ENCODE peak calls at places on chromosomes 12 and 14, in seven cellular contexts. G, U, V, J, I, E and L are unnamed samples.
A peak's percentile ranks its signal among the peaks of the same experiment; 100 is the strongest.

GRCh38 chr12:132389526-132390286 is 60.3 kb upstream of the GALNT9 start:
- DNase-seq in G (no peak), U (no peak), V (no peak), J (peak; percentile 44), I (no peak), E (no peak), L (no peak)

GRCh38 chr12:47554046-47554653 is 151.7 kb downstream of the RPAP3 start:
- DNase-seq in G (no peak), U (no peak), V (no peak), J (no peak), I (no peak), E (no peak), L (no peak)

GRCh38 chr14:42550282-42550681 is 943.6 kb downstream of the LRFN5 start:
- DNase-seq in G (no peak), U (no peak), V (no peak), J (no peak), I (no peak), E (no peak), L (no peak)

GRCh38 chr12:57735952-57736742 is 2.4 kb downstream of the AGAP2 start:
- DNase-seq in G (no peak), U (peak; percentile 92), V (no peak), J (no peak), I (peak; percentile 80), E (no peak), L (peak; percentile 48)

GRCh38 chr12:26062006-26062405 is 62.8 kb downstream of the BHLHE41 start:
- DNase-seq in G (no peak), U (no peak), V (no peak), J (no peak), I (no peak), E (no peak), L (no peak)

GRCh38 chr12:59322473-59322872 is 273.4 kb upstream of the SLC16A7 start:
- DNase-seq in G (no peak), U (peak; percentile 54), V (no peak), J (no peak), I (no peak), E (no peak), L (peak; percentile 20)

GRCh38 chr14:21229821-21230220 is 39.4 kb downstream of the HNRNPC start:
- DNase-seq in G (no peak), U (no peak), V (no peak), J (no peak), I (no peak), E (no peak), L (no peak)

GRCh38 chr14:28382460-28383220 is 383.9 kb upstream of the FOXG1 start:
- DNase-seq in G (no peak), U (no peak), V (no peak), J (no peak), I (no peak), E (no peak), L (peak; percentile 9)

GRCh38 chr12:23039834-23040233 is 414.9 kb downstream of the ETNK1 start:
- DNase-seq in G (no peak), U (no peak), V (no peak), J (no peak), I (no peak), E (no peak), L (no peak)

GRCh38 chr14:52917732-52918131 is 33.1 kb downstream of the FERMT2 start:
- DNase-seq in G (no peak), U (no peak), V (no peak), J (no peak), I (no peak), E (no peak), L (no peak)

GRCh38 chr14:79638647-79639266 is 572.5 kb downstream of the DIO2 start:
- DNase-seq in G (no peak), U (no peak), V (peak; percentile 21), J (no peak), I (no peak), E (no peak), L (no peak)

GRCh38 chr12:111598637-111599458 is at the start of gene ATXN2:
- DNase-seq in G (peak; percentile 45), U (peak; percentile 91), V (peak; percentile 53), J (peak; percentile 77), I (peak; percentile 54), E (peak; percentile 62), L (no peak)

GRCh38 chr12:32947203-32947795 is 50.7 kb upstream of the PKP2 start:
- DNase-seq in G (no peak), U (no peak), V (no peak), J (no peak), I (no peak), E (no peak), L (no peak)

GRCh38 chr14:37622231-37622923 is 26.9 kb downstream of the TTC6 start:
- DNase-seq in G (no peak), U (peak; percentile 85), V (no peak), J (no peak), I (peak; percentile 65), E (no peak), L (no peak)

GRCh38 chr14:103694572-103695026 is 20.7 kb downstream of the XRCC3 start:
- DNase-seq in G (no peak), U (peak; percentile 64), V (no peak), J (no peak), I (no peak), E (no peak), L (no peak)

GRCh38 chr14:51735851-51736250 is 84.1 kb downstream of the FRMD6 start:
- DNase-seq in G (no peak), U (no peak), V (no peak), J (no peak), I (no peak), E (no peak), L (no peak)

GRCh38 chr12:3296409-3296701 is 194.6 kb upstream of the PRMT8 start:
- DNase-seq in G (no peak), U (no peak), V (no peak), J (no peak), I (no peak), E (no peak), L (no peak)

GRCh38 chr14:22664261-22664660 is 20.1 kb upstream of the OR6J1 start:
- DNase-seq in G (no peak), U (no peak), V (no peak), J (no peak), I (no peak), E (no peak), L (no peak)

GRCh38 chr14:31855262-31855661 is 221.8 kb upstream of the ARHGAP5 start:
- DNase-seq in G (no peak), U (no peak), V (no peak), J (no peak), I (no peak), E (no peak), L (no peak)

GRCh38 chr12:7091660-7092228 is 501 bp downstream of the C1R start:
- DNase-seq in G (no peak), U (peak; percentile 57), V (peak; percentile 36), J (no peak), I (no peak), E (no peak), L (no peak)

GRCh38 chr14:99514552-99515300 is 33.5 kb downstream of the CCNK start:
- DNase-seq in G (no peak), U (no peak), V (no peak), J (peak; percentile 63), I (peak; percentile 7), E (no peak), L (no peak)

GRCh38 chr12:43736921-43737440 is 21.6 kb downstream of the PUS7L start:
- DNase-seq in G (no peak), U (no peak), V (no peak), J (no peak), I (no peak), E (no peak), L (no peak)

GRCh38 chr14:21071225-21072041 is 1.3 kb downstream of the ARHGEF40 start:
- DNase-seq in G (peak; percentile 84), U (peak; percentile 96), V (peak; percentile 65), J (peak; percentile 93), I (peak; percentile 88), E (no peak), L (peak; percentile 58)

GRCh38 chr14:76203086-76204001 is 51.6 kb downstream of the GPATCH2L start:
- DNase-seq in G (peak; percentile 66), U (no peak), V (no peak), J (no peak), I (no peak), E (no peak), L (peak; percentile 63)
- TF ChIP-seq CTCF in G (no peak), U (no peak), V (no peak), J (no peak), I (no peak), E (no peak), L (no peak)

GRCh38 chr12:115362319-115362976 is 678.5 kb upstream of the TBX3 start:
- DNase-seq in G (no peak), U (no peak), V (no peak), J (no peak), I (no peak), E (no peak), L (no peak)
- TF ChIP-seq CTCF in G (no peak), U (peak; percentile 34), V (no peak), J (no peak), I (no peak), E (no peak), L (no peak)

DNA sequence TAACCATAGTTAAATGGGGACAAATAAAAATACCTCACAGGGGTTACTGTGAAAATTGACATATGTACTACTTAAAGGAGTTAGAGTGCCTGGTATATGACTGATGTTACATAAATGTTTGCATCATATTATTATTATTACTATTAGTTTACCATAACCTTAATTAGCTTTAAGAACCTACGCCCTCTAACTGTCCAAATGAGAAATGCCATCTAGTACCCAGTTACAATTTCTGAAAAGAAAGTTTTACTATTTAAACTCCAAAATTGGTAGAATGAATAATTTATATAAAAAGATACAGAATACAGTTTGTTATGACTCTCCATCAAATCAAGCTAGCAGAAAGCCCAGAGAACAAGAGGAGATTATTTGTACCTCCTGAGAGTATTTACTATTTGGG is 42.3 kb downstream of the EML5 start:
- DNase-seq in G (no peak), U (no peak), V (no peak), J (no peak), I (no peak), E (no peak), L (no peak)
- TF ChIP-seq CTCF in G (peak; percentile 16), U (peak; percentile 44), V (no peak), J (no peak), I (no peak), E (no peak), L (no peak)

GRCh38 chr12:41998451-41998850 is 146.2 kb downstream of the GXYLT1 start:
- DNase-seq in G (no peak), U (no peak), V (no peak), J (no peak), I (no peak), E (no peak), L (no peak)

GRCh38 chr12:42003031-42003430 is 141.6 kb downstream of the GXYLT1 start:
- DNase-seq in G (no peak), U (no peak), V (no peak), J (no peak), I (no peak), E (no peak), L (no peak)

DNA sequence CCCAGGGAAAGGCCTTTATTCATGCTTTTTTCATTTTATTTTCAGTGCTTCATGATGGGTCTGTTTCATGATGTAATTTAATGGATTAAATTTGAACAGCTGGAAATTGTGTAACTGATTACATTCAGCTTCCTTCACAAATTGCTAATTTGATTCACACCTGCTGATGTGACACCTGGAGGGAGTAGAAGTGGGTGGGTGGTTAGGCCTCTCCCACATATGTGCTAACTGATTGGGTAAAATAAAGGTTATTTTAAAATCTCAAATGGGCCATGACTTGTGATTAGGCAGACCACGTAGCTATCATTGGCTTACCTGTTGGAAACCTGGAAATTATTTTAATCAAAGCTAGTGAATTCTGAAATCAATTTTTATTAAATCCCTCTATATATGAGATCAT is 142.1 kb downstream of the GXYLT1 start:
- DNase-seq in G (no peak), U (no peak), V (no peak), J (no peak), I (no peak), E (no peak), L (no peak)
- TF ChIP-seq CTCF in G (no peak), U (no peak), V (no peak), J (no peak), I (no peak), E (no peak), L (no peak)